ENCODE peak calls at places on chromosomes 5 and 9, in four cellular contexts. H is CD4-positive, alpha-beta memory T cell; O is brain microvascular endothelial cell; M is psoas muscle. P is an unnamed sample.

GRCh38 chr5:172871982-172872381 is 37.9 kb downstream of the ERGIC1 start:
- DNase-seq in M (peak; percentile 50), O (no peak), H (no peak), P (no peak)

GRCh38 chr5:155140646-155141045 is 127.1 kb downstream of the KIF4B start:
- DNase-seq in H (no peak), O (no peak), M (no peak), P (no peak)

GRCh38 chr5:171207256-171207866 is 101.7 kb upstream of the TLX3 start:
- DNase-seq in H (peak; percentile 15), O (peak; percentile 53), M (no peak), P (peak; percentile 17)

GRCh38 chr5:131394128-131394527 is 130.3 kb downstream of the CDC42SE2 start:
- DNase-seq in O (no peak), M (no peak), H (peak; percentile 86), P (no peak)

GRCh38 chr9:125049212-125049611 is 94.1 kb downstream of the SCAI start:
- DNase-seq in H (no peak), O (no peak), M (no peak), P (no peak)

GRCh38 chr9:98109052-98109451 is 10.0 kb downstream of the TRIM14 start:
- DNase-seq in M (no peak), O (no peak), H (no peak), P (no peak)

GRCh38 chr9:120490888-120491595 is 88.9 kb downstream of the CDK5RAP2 start:
- DNase-seq in H (no peak), O (no peak), M (no peak), P (no peak)

GRCh38 chr5:66989286-66989685 is 207.3 kb downstream of the CD180 start:
- DNase-seq in M (no peak), H (no peak), O (peak; percentile 62), P (no peak)

GRCh38 chr5:36418172-36418979 is 116.7 kb upstream of the RANBP3L start:
- DNase-seq in M (no peak), H (no peak), O (no peak), P (no peak)

GRCh38 chr5:36744678-36745659 is 131.6 kb upstream of the NIPBL start:
- DNase-seq in H (peak; percentile 19), M (peak; percentile 78), O (peak; percentile 28), P (peak; percentile 85)

GRCh38 chr5:131068893-131069643 is 96.0 kb downstream of the HINT1 start:
- DNase-seq in M (no peak), O (no peak), H (peak; percentile 73), P (no peak)

GRCh38 chr5:147956064-147956841 is 49.9 kb upstream of the C5orf46 start:
- DNase-seq in H (no peak), O (no peak), M (no peak), P (no peak)

GRCh38 chr9:88777498-88778312 is 213.6 kb upstream of the S1PR3 start:
- DNase-seq in M (peak; percentile 67), H (no peak), O (peak; percentile 90), P (no peak)

GRCh38 chr9:16154570-16155078 is 601.8 kb downstream of the CCDC171 start:
- DNase-seq in H (no peak), M (peak; percentile 66), O (no peak), P (peak; percentile 85)

GRCh38 chr5:111231053-111231586 is 6.9 kb downstream of the CAMK4 start:
- DNase-seq in O (no peak), H (no peak), M (no peak), P (no peak)

GRCh38 chr5:38339446-38339845 is 81.1 kb downstream of the EGFLAM start:
- DNase-seq in O (peak; percentile 29), H (no peak), M (no peak), P (no peak)

GRCh38 chr9:108882052-108882888 is 20.2 kb downstream of the ACTL7A start:
- DNase-seq in O (no peak), H (no peak), M (no peak), P (no peak)

GRCh38 chr5:76379316-76379715 is 23.8 kb upstream of the IQGAP2 start:
- DNase-seq in O (no peak), M (no peak), H (no peak), P (no peak)

GRCh38 chr5:145588113-145588512 is 247.0 kb downstream of the PRELID2 start:
- DNase-seq in O (no peak), H (no peak), M (no peak), P (no peak)

GRCh38 chr9:122374885-122375420 is 4.1 kb downstream of the PTGS1 start:
- DNase-seq in M (peak; percentile 88), O (peak; percentile 51), H (no peak), P (peak; percentile 68)

GRCh38 chr5:169029661-169030274 is 271.2 kb downstream of the SLIT3 start:
- DNase-seq in H (no peak), M (no peak), O (no peak), P (no peak)

GRCh38 chr5:58466939-58467338 is 7.1 kb upstream of the PLK2 start:
- DNase-seq in H (no peak), O (peak; percentile 78), M (no peak), P (peak; percentile 12)

GRCh38 chr5:149283611-149284480 is 12.2 kb downstream of the AFAP1L1 start:
- DNase-seq in M (no peak), O (peak; percentile 7), H (no peak), P (no peak)

GRCh38 chr5:181133610-181134231 is 2.8 kb upstream of the OR2V1 start:
- DNase-seq in H (no peak), O (peak; percentile 85), M (peak; percentile 79), P (no peak)

GRCh38 chr9:64773491-64773931 is 511.5 kb downstream of the FOXD4L5 start:
- DNase-seq in O (no peak), H (no peak), M (peak; percentile 21), P (peak; percentile 5)

GRCh38 chr5:122880749-122881148 is 35.3 kb downstream of the SNX24 start:
- DNase-seq in M (no peak), H (no peak), O (no peak), P (no peak)

GRCh38 chr5:124030043-124030461 is 518.1 kb downstream of the CSNK1G3 start:
- DNase-seq in H (no peak), O (no peak), M (no peak), P (no peak)

DNA sequence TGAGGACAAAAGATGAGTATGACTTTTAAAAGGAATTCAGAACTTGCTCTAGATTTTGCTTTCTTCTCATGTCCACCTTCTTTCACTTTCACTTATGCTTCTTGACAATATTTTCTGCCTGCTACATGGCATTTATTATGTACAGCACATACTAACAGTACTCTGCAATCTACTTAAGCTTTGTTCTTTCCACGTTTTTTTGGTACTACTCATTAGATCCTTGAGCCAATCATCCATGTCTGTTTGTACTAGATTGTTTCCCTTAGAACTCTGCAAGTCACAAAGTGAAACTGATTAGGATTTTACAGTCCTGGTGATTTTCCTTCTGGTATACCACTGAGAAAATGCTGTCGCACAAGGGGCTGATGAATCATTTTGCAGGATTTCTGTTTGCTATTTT is 78.3 kb downstream of the PARP8 start:
- DNase-seq in M (no peak), H (peak; percentile 47), O (peak; percentile 25), P (no peak)
- H3K27ac ChIP-seq in M (no peak overlapping the region), H (peak overlapping the region; percentile 56), O (no peak overlapping the region), P (no peak overlapping the region)

GRCh38 chr5:125088522-125089105 is 342.2 kb upstream of the ZNF608 start:
- DNase-seq in O (no peak), H (no peak), M (peak; percentile 33), P (no peak)

DNA sequence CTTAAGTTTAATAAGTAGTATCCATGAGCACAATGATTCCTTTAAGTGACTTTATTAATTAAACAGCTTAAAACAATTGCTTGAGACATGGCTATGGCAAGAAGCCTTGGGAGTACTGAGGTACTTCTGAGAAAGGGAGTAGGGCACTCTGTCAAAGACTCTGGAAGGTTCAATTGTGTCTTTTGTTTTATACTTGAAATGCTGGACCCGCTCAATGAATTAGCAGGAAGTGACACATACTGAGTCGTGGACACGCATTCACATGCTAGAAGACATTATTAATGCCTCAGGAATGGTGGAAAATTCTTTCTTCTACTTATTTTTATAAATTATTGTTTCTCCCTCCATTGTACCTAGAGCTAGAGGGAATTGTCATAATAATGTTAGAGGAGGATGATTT is 347.3 kb upstream of the ZNF608 start:
- DNase-seq in O (peak; percentile 86), H (no peak), M (no peak), P (no peak)
- H3K27ac ChIP-seq in O (peak overlapping the region; percentile 63), H (no peak overlapping the region), M (no peak overlapping the region), P (no peak overlapping the region)

DNA sequence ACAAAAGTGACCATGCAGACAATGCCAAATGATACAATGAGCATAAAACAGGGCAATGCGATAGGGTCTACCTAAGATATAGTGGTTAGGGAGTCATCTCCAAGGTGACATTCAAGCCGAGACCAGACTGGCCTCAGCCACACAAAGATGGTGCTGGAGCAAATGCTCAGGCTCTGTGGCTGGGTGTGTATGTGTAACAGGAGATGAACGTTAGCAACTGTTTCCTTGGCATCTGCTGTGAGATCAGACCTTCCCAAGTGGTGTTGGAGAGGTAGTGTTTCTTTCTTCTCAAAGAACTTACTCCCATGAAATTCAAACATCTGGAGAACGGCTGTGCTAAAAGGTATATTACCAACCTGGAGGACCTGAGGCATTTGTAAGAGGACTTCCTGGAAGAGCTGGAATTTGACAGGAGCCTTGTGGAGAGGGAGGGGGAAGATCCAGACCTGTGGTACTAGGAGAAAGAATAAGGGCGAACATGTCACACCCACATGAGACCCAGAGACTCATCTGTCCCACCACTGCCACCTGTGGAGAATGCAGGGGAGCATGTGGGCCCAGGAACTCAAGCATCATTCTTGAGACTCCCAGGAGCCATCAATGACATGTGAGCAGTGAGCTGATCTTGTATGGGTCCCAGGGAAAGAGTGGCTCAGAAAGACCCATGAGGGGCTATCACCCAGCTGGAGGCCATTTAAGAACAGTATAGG is 21.4 kb upstream of the ANXA6 start:
- DNase-seq in M (no peak), O (no peak), H (no peak), P (no peak)
- H3K27ac ChIP-seq in M (no peak overlapping the region), O (no peak overlapping the region), H (no peak overlapping the region), P (no peak overlapping the region)

GRCh38 chr5:7808998-7809397 is 41.9 kb downstream of the CFAP90 start:
- DNase-seq in M (no peak), H (no peak), O (no peak), P (no peak)

GRCh38 chr5:7814816-7815215 is 36.1 kb downstream of the CFAP90 start:
- DNase-seq in H (no peak), M (no peak), O (no peak), P (no peak)

GRCh38 chr5:7813007-7813406 is 37.9 kb downstream of the CFAP90 start:
- DNase-seq in M (no peak), O (no peak), H (no peak), P (no peak)

GRCh38 chr5:7813576-7813975 is 37.4 kb downstream of the CFAP90 start:
- DNase-seq in M (no peak), H (no peak), O (no peak), P (no peak)

DNA sequence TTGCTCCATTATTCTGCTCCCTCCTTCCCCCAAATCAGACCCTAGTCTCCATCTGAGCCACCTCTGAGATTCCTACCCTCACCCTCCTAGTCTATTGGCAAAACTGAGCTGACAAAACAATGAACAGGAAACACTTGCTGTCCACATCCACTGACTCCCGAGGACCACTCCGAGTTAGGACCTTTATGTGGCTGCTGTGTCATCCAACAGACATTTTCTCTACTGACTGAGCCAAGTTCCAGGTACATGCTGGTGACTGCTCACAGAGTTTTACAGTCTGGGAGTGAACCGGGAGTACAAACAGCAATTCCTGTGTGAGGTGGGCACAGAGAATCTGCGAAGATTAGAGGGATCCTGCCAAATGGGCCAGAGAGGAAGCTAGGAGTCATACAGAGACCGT is 39.2 kb downstream of the CFAP90 start:
- DNase-seq in M (no peak), H (no peak), O (no peak), P (no peak)
- H3K27ac ChIP-seq in M (no peak overlapping the region), H (no peak overlapping the region), O (no peak overlapping the region), P (no peak overlapping the region)